ENCODE peak calls at places on chromosomes 7 and 10, in ten cellular contexts. U, C, K, V, T, M, F, S, P and N are unnamed samples.

GRCh38 chr10:4240641-4241197 is 455.7 kb upstream of the KLF6 start:
- DNase-seq in U (no peak), C (no peak), K (no peak), V (peak; percentile 96), T (no peak), M (no peak), F (no peak), S (no peak), P (no peak), N (peak; percentile 84)

GRCh38 chr10:32205666-32206065 is 141.3 kb downstream of the EPC1 start:
- DNase-seq in U (no peak), C (no peak), K (no peak), V (peak; percentile 44), T (no peak), M (no peak), F (no peak), S (peak; percentile 8), P (no peak), N (peak; percentile 78)

GRCh38 chr7:73770002-73770859 is at the start of gene CLDN3:
- DNase-seq in U (peak; percentile 27), C (no peak), K (peak; percentile 94), V (no peak), T (no peak), M (peak; percentile 15), F (no peak), S (no peak), P (no peak), N (no peak)

GRCh38 chr7:95758187-95758586 is 14.2 kb upstream of the DYNC1I1 start:
- DNase-seq in U (no peak), C (no peak), K (peak; percentile 32), V (no peak), T (no peak), M (no peak), F (no peak), S (no peak), P (no peak), N (no peak)

GRCh38 chr7:121167971-121168370 is 160.8 kb upstream of the WNT16 start:
- DNase-seq in U (no peak), C (no peak), K (no peak), V (peak; percentile 48), T (no peak), M (no peak), F (no peak), S (no peak), P (no peak), N (peak; percentile 67)

GRCh38 chr10:24944512-24945255 is 7.7 kb downstream of the PRTFDC1 start:
- DNase-seq in U (no peak), C (no peak), K (no peak), V (peak; percentile 89), T (no peak), M (no peak), F (no peak), S (peak; percentile 90), P (no peak), N (peak; percentile 96)

GRCh38 chr10:131230166-131230565 is 81.4 kb downstream of the TCERG1L start:
- DNase-seq in U (no peak), C (no peak), K (no peak), V (no peak), T (no peak), M (no peak), F (no peak), S (no peak), P (no peak), N (no peak)

GRCh38 chr7:2492038-2492437 is 15.8 kb upstream of the GRIFIN start:
- DNase-seq in U (no peak), C (no peak), K (no peak), V (no peak), T (no peak), M (no peak), F (no peak), S (no peak), P (no peak), N (no peak)

GRCh38 chr7:99313204-99313573 is 12.5 kb upstream of the ARPC1A start:
- DNase-seq in U (no peak), C (no peak), K (no peak), V (no peak), T (no peak), M (no peak), F (no peak), S (no peak), P (no peak), N (no peak)

GRCh38 chr7:81154565-81154964 is 235.7 kb upstream of the SEMA3C start:
- DNase-seq in U (no peak), C (no peak), K (no peak), V (no peak), T (no peak), M (no peak), F (no peak), S (no peak), P (no peak), N (no peak)

GRCh38 chr7:108335264-108335918 is 120.8 kb downstream of the NRCAM start:
- DNase-seq in U (no peak), C (no peak), K (peak; percentile 83), V (no peak), T (no peak), M (no peak), F (no peak), S (peak; percentile 51), P (no peak), N (no peak)

GRCh38 chr10:123154943-123155505 is 822 bp downstream of the BUB3 start:
- DNase-seq in U (no peak), C (no peak), K (no peak), V (peak; percentile 40), T (no peak), M (no peak), F (no peak), S (peak; percentile 47), P (no peak), N (peak; percentile 32)

GRCh38 chr7:24354456-24354855 is 70.5 kb downstream of the NPY start:
- DNase-seq in U (no peak), C (no peak), K (no peak), V (no peak), T (no peak), M (no peak), F (no peak), S (no peak), P (no peak), N (no peak)

GRCh38 chr7:4805110-4805978 is 29.9 kb downstream of the AP5Z1 start:
- DNase-seq in U (no peak), C (no peak), K (no peak), V (no peak), T (no peak), M (no peak), F (no peak), S (no peak), P (no peak), N (no peak)

GRCh38 chr7:36600869-36601530 is 123.3 kb downstream of the AOAH start:
- DNase-seq in U (peak; percentile 36), C (no peak), K (no peak), V (peak; percentile 70), T (no peak), M (no peak), F (no peak), S (peak; percentile 76), P (no peak), N (peak; percentile 46)

GRCh38 chr7:135499818-135500217 is 10.1 kb downstream of the CNOT4 start:
- DNase-seq in U (no peak), C (no peak), K (no peak), V (no peak), T (peak; percentile 16), M (no peak), F (no peak), S (peak; percentile 48), P (no peak), N (no peak)

GRCh38 chr10:101060951-101061813 is 607 bp upstream of the KAZALD1 start:
- DNase-seq in U (peak; percentile 96), C (peak; percentile 88), K (peak; percentile 81), V (peak; percentile 91), T (peak; percentile 84), M (peak; percentile 95), F (peak; percentile 87), S (peak; percentile 93), P (peak; percentile 75), N (peak; percentile 82)

GRCh38 chr10:69383485-69384089 is 33.1 kb downstream of the TACR2 start:
- DNase-seq in U (no peak), C (no peak), K (no peak), V (peak; percentile 84), T (no peak), M (no peak), F (no peak), S (no peak), P (no peak), N (peak; percentile 68)

GRCh38 chr7:761101-761500 is 34.0 kb upstream of the PRKAR1B start:
- DNase-seq in U (no peak), C (no peak), K (no peak), V (no peak), T (no peak), M (no peak), F (no peak), S (no peak), P (no peak), N (no peak)

GRCh38 chr7:1993031-1993685 is 239.6 kb downstream of the MAD1L1 start:
- DNase-seq in U (no peak), C (no peak), K (no peak), V (no peak), T (no peak), M (no peak), F (no peak), S (no peak), P (no peak), N (no peak)

GRCh38 chr7:72924417-72924747 is 513 bp upstream of the POM121 start:
- DNase-seq in U (no peak), C (no peak), K (no peak), V (no peak), T (no peak), M (no peak), F (no peak), S (no peak), P (no peak), N (peak; percentile 18)